ENCODE peak calls at places on chromosomes 3 and 15, in five cellular contexts. M is BJ, W is left lung, X is cardiac fibroblast, Y is Calu3. O is an unnamed sample.

GRCh38 chr3:107458871-107459270 is 63.9 kb upstream of the BBX start:
- DNase-seq in M (no peak), W (no peak), X (peak; percentile 61), Y (no peak), O (peak; percentile 45)

GRCh38 chr15:49877117-49877860 is 241.7 kb downstream of the ATP8B4 start:
- DNase-seq in M (no peak), W (no peak), X (peak; percentile 94), Y (no peak), O (no peak)

GRCh38 chr3:151638555-151638954 is 95.2 kb upstream of the AADACL2 start:
- DNase-seq in M (no peak), W (no peak), X (no peak), Y (no peak), O (no peak)

GRCh38 chr3:114179575-114179974 is 723 bp upstream of the DRD3 start:
- DNase-seq in M (no peak), W (no peak), X (peak; percentile 50), Y (peak; percentile 28), O (peak; percentile 32)

GRCh38 chr15:85125056-85125661 is 143.5 kb downstream of the PDE8A start:
- DNase-seq in M (no peak), W (no peak), X (peak; percentile 62), Y (peak; percentile 27), O (peak; percentile 19)

GRCh38 chr3:174016186-174016585 is 618.6 kb downstream of the NLGN1 start:
- DNase-seq in M (peak; percentile 15), W (no peak), X (peak; percentile 37), Y (no peak), O (peak; percentile 22)

GRCh38 chr3:57594144-57594543 is 3.0 kb downstream of the ARF4 start:
- DNase-seq in M (no peak), W (no peak), X (no peak), Y (no peak), O (no peak)

GRCh38 chr3:67000006-67000405 is 1.9 kb downstream of the KBTBD8 start:
- DNase-seq in M (no peak), W (no peak), X (peak; percentile 28), Y (no peak), O (no peak)

GRCh38 chr15:81752149-81752942 is 293.5 kb downstream of the MEX3B start:
- DNase-seq in M (no peak), W (no peak), X (peak; percentile 79), Y (no peak), O (no peak)

GRCh38 chr15:75542386-75542797 is 36.7 kb downstream of the PTPN9 start:
- DNase-seq in M (no peak), W (no peak), X (no peak), Y (no peak), O (no peak)

GRCh38 chr3:151766454-151766853 is 32.7 kb downstream of the AADACL2 start:
- DNase-seq in M (no peak), W (no peak), X (peak; percentile 69), Y (no peak), O (no peak)

GRCh38 chr3:136883967-136884720 is 22.1 kb downstream of the NCK1 start:
- DNase-seq in M (no peak), W (no peak), X (no peak), Y (no peak), O (no peak)

GRCh38 chr3:9808345-9809037 is 1.6 kb upstream of the TTLL3 start:
- DNase-seq in M (no peak), W (peak; percentile 21), X (peak; percentile 23), Y (peak; percentile 55), O (no peak)

GRCh38 chr3:103499132-103499885 is 1064.5 kb downstream of the ZPLD1 start:
- DNase-seq in M (peak; percentile 41), W (no peak), X (no peak), Y (no peak), O (peak; percentile 74)

GRCh38 chr3:121175083-121175482 is 267.1 kb downstream of the STXBP5L start:
- DNase-seq in M (no peak), W (no peak), X (no peak), Y (no peak), O (no peak)

GRCh38 chr3:137998643-137999042 is 11.3 kb upstream of the CLDN18 start:
- DNase-seq in M (no peak), W (no peak), X (no peak), Y (no peak), O (no peak)

GRCh38 chr3:195040773-195041520 is 230.0 kb downstream of the XXYLT1 start:
- DNase-seq in M (no peak), W (no peak), X (no peak), Y (peak; percentile 71), O (no peak)

GRCh38 chr3:169342652-169343051 is 320.9 kb downstream of the MECOM start:
- DNase-seq in M (no peak), W (no peak), X (no peak), Y (no peak), O (no peak)

GRCh38 chr3:142279965-142280590 is 54.7 kb upstream of the GK5 start:
- DNase-seq in M (no peak), W (no peak), X (peak; percentile 92), Y (peak; percentile 64), O (peak; percentile 40)

GRCh38 chr3:154235330-154235729 is 89.0 kb downstream of the DHX36 start:
- DNase-seq in M (no peak), W (no peak), X (no peak), Y (no peak), O (no peak)

GRCh38 chr3:119456469-119456868 is 6.9 kb downstream of the TMEM39A start:
- DNase-seq in M (no peak), W (no peak), X (no peak), Y (no peak), O (no peak)

GRCh38 chr15:71096676-71097075 is 18.6 kb upstream of the THSD4 start:
- DNase-seq in M (no peak), W (no peak), X (no peak), Y (no peak), O (no peak)

GRCh38 chr3:52851348-52851747 is 16.5 kb upstream of the MUSTN1 start:
- DNase-seq in M (no peak), W (no peak), X (peak; percentile 55), Y (peak; percentile 42), O (peak; percentile 11)

GRCh38 chr3:77795013-77795412 is 755.1 kb downstream of the ROBO2 start:
- DNase-seq in M (no peak), W (no peak), X (no peak), Y (peak; percentile 8), O (no peak)

GRCh38 chr3:155112661-155113389 is 32.7 kb downstream of the MME start:
- DNase-seq in M (no peak), W (no peak), X (no peak), Y (no peak), O (no peak)

GRCh38 chr3:45881031-45882022 is 5.0 kb upstream of the CCR9 start:
- DNase-seq in M (no peak), W (no peak), X (peak; percentile 14), Y (no peak), O (no peak)

GRCh38 chr3:128112406-128112968 is 11.1 kb downstream of the RUVBL1 start:
- DNase-seq in M (peak; percentile 60), W (no peak), X (peak; percentile 88), Y (no peak), O (peak; percentile 73)

GRCh38 chr3:71511037-71511436 is 72.5 kb downstream of the FOXP1 start:
- DNase-seq in M (peak; percentile 37), W (no peak), X (peak; percentile 70), Y (no peak), O (peak; percentile 97)

GRCh38 chr15:75229191-75230015 is 27.7 kb downstream of the C15orf39 start:
- DNase-seq in M (no peak), W (no peak), X (peak; percentile 16), Y (no peak), O (no peak)

GRCh38 chr15:45648521-45649200 is 13.8 kb downstream of the SQOR start:
- DNase-seq in M (no peak), W (no peak), X (peak; percentile 54), Y (peak; percentile 61), O (no peak)

GRCh38 chr3:126569390-126569975 is 10.8 kb upstream of the C3orf22 start:
- DNase-seq in M (no peak), W (no peak), X (no peak), Y (no peak), O (no peak)

GRCh38 chr3:174620138-174620537 is 239.0 kb upstream of the NAALADL2 start:
- DNase-seq in M (no peak), W (no peak), X (peak; percentile 49), Y (no peak), O (no peak)

GRCh38 chr3:63976166-63976861 is 47.0 kb downstream of the PSMD6 start:
- DNase-seq in M (peak; percentile 88), W (no peak), X (peak; percentile 98), Y (no peak), O (peak; percentile 92)

GRCh38 chr3:101466465-101467309 is 46.3 kb downstream of the SENP7 start:
- DNase-seq in M (no peak), W (peak; percentile 63), X (no peak), Y (peak; percentile 33), O (no peak)

GRCh38 chr15:57167821-57168395 is 208.4 kb upstream of the CGNL1 start:
- DNase-seq in M (no peak), W (no peak), X (peak; percentile 43), Y (no peak), O (no peak)

GRCh38 chr15:57172925-57173324 is 203.4 kb upstream of the CGNL1 start:
- DNase-seq in M (no peak), W (no peak), X (peak; percentile 74), Y (no peak), O (no peak)

GRCh38 chr15:57165992-57166391 is 210.3 kb upstream of the CGNL1 start:
- DNase-seq in M (no peak), W (no peak), X (peak; percentile 58), Y (peak; percentile 30), O (no peak)

GRCh38 chr15:57169643-57170042 is 206.7 kb upstream of the CGNL1 start:
- DNase-seq in M (no peak), W (no peak), X (no peak), Y (no peak), O (no peak)

GRCh38 chr15:57171414-57171813 is 204.9 kb upstream of the CGNL1 start:
- DNase-seq in M (no peak), W (no peak), X (no peak), Y (no peak), O (no peak)
- TF ChIP-seq CTCF in M (no peak), W (no peak), X (no peak), Y (no peak), O (no peak)

GRCh38 chr15:43791993-43792760 is at the start of gene SERF2:
- DNase-seq in M (peak; percentile 99), W (peak; percentile 100), X (peak; percentile 100), Y (peak; percentile 97), O (peak; percentile 98)
- TF ChIP-seq CTCF in M (no peak), W (no peak), X (no peak), Y (no peak), O (no peak)

GRCh38 chr15:77430652-77431051 is 10.0 kb downstream of the HMG20A start:
- DNase-seq in M (no peak), W (no peak), X (no peak), Y (no peak), O (no peak)

GRCh38 chr15:77426377-77426776 is 5.7 kb downstream of the HMG20A start:
- DNase-seq in M (no peak), W (no peak), X (no peak), Y (no peak), O (no peak)

GRCh38 chr15:77425104-77425503 is 4.4 kb downstream of the HMG20A start:
- DNase-seq in M (no peak), W (no peak), X (no peak), Y (peak; percentile 50), O (no peak)

GRCh38 chr15:77430213-77430612 is 9.5 kb downstream of the HMG20A start:
- DNase-seq in M (no peak), W (no peak), X (no peak), Y (no peak), O (no peak)

GRCh38 chr15:77426871-77427270 is 6.2 kb downstream of the HMG20A start:
- DNase-seq in M (no peak), W (no peak), X (no peak), Y (no peak), O (no peak)
- TF ChIP-seq CTCF in M (no peak), W (no peak), X (no peak), Y (no peak), O (no peak)

GRCh38 chr15:89673162-89673506 is 6.0 kb downstream of the PLIN1 start:
- DNase-seq in M (no peak), W (no peak), X (peak; percentile 36), Y (no peak), O (no peak)
- TF ChIP-seq CTCF in M (peak; percentile 29), W (no peak), X (peak; percentile 50), Y (no peak), O (peak; percentile 54)

O was measured in astrocyte of the cerebellum.